ENCODE peak calls at places on chromosomes 4 and X, in six cellular contexts. P is astrocyte of the spinal cord; I is activated naive CD4-positive, alpha-beta T cell treated with anti-CD3 and anti-CD28 coated beads, Interleukin-2, amount 50 U/mL, for 16 hours; T is activated CD4-positive, alpha-beta T cell treated with anti-CD3 and anti-CD28 coated beads, Interleukin-2, amount 10 ng/mL, durations not matched to agents 24 days and 14 days; H is NCI-H1092; G is left colon. S is an unnamed sample.

GRCh38 chr4:151709071-151709470 is 51.7 kb downstream of the GATB start:
- DNase-seq in P (no peak), I (no peak), T (no peak), H (no peak), G (no peak), S (no peak)

GRCh38 chr4:97558204-97558804 is 585.0 kb downstream of the STPG2 start:
- DNase-seq in P (no peak), I (no peak), T (no peak), H (no peak), G (no peak), S (no peak)

GRCh38 chrX:6679988-6680387 is 145.1 kb upstream of the VCX3A start:
- DNase-seq in P (no peak), I (no peak), T (no peak), H (no peak), G (no peak), S (no peak)

GRCh38 chr4:174284181-174284886 is 623 bp downstream of the CEP44 start:
- DNase-seq in P (peak), I (no peak), T (no peak), H (no peak), G (no peak), S (peak)

GRCh38 chrX:9596837-9597236 is 132.0 kb downstream of the TBL1X start:
- DNase-seq in P (no peak), I (no peak), T (no peak), H (no peak), G (no peak), S (no peak)

GRCh38 chr4:159358226-159358625 is 255.3 kb downstream of the RAPGEF2 start:
- DNase-seq in P (peak), I (no peak), T (no peak), H (no peak), G (no peak), S (peak)

GRCh38 chr4:38189445-38189844 is 229.2 kb downstream of the PTTG2 start:
- DNase-seq in P (peak), I (peak), T (no peak), H (no peak), G (no peak), S (peak)

GRCh38 chrX:68209008-68209407 is 224.3 kb downstream of the OPHN1 start:
- DNase-seq in P (no peak), I (no peak), T (no peak), H (no peak), G (no peak), S (no peak)

S was measured in RPMI7951.